ENCODE peak calls at places on chromosomes 13 and 19, in six cellular contexts. R is aorta; S is SJSA1; P is left lung; M is heart right ventricle; V is CD8-positive, alpha-beta T cell. N is an unnamed sample.

GRCh38 chr19:35870798-35871197 is 2.4 kb downstream of the APLP1 start:
- DNase-seq in R (no peak), S (no peak), P (no peak), V (no peak), M (no peak), N (no peak)

GRCh38 chr13:102240110-102240509 is 161.7 kb downstream of the FGF14 start:
- DNase-seq in M (no peak), P (no peak), V (no peak), R (no peak), S (no peak), N (no peak)

GRCh38 chr19:18477974-18478373 is 40.0 kb upstream of the ISYNA1 start:
- DNase-seq in V (no peak), M (no peak), R (no peak), S (no peak), P (no peak), N (no peak)

GRCh38 chr13:28467886-28468519 is 26.9 kb downstream of the FLT1 start:
- DNase-seq in P (no peak), M (no peak), S (no peak), R (no peak), V (no peak), N (no peak)

GRCh38 chr19:10343495-10343894 is 4.1 kb upstream of the ICAM3 start:
- DNase-seq in V (no peak), S (no peak), M (no peak), P (no peak), R (no peak), N (no peak)

GRCh38 chr13:40102854-40103253 is 447.4 kb downstream of the COG6 start:
- DNase-seq in V (peak; percentile 46), S (no peak), M (no peak), P (no peak), R (no peak), N (peak; percentile 59)

GRCh38 chr13:38685974-38686571 is 804 bp upstream of the FREM2 start:
- DNase-seq in V (no peak), S (no peak), M (no peak), R (no peak), P (peak; percentile 37), N (peak; percentile 4)

GRCh38 chr13:40660270-40660669 is 6.2 kb downstream of the FOXO1 start:
- DNase-seq in R (no peak), S (no peak), V (no peak), P (no peak), M (no peak), N (no peak)

GRCh38 chr19:12159773-12160414 is 3.0 kb upstream of the ZNF136 start:
- DNase-seq in S (no peak), P (no peak), R (no peak), M (no peak), V (no peak), N (no peak)

GRCh38 chr13:30736921-30737320 is 1.6 kb downstream of the ALOX5AP start:
- DNase-seq in S (no peak), V (no peak), M (no peak), P (no peak), R (no peak), N (no peak)

GRCh38 chr19:911197-912033 is 1.6 kb downstream of the R3HDM4 start:
- DNase-seq in S (no peak), M (no peak), V (no peak), R (peak; percentile 75), P (no peak), N (no peak)

GRCh38 chr19:55617426-55617825 is 6.9 kb downstream of the ZNF784 start:
- DNase-seq in P (no peak), R (no peak), V (no peak), S (no peak), M (no peak), N (no peak)

GRCh38 chr13:29494520-29494919 is 101.0 kb downstream of the SLC7A1 start:
- DNase-seq in P (no peak), M (no peak), S (no peak), V (no peak), R (no peak), N (no peak)

GRCh38 chr19:55460670-55461258 is 678 bp downstream of the ISOC2 start:
- DNase-seq in S (no peak), R (peak; percentile 93), M (peak; percentile 87), V (no peak), P (peak; percentile 83), N (peak; percentile 64)

GRCh38 chr19:21698215-21698614 is 69.2 kb downstream of the ZNF100 start:
- DNase-seq in R (no peak), P (no peak), V (no peak), S (no peak), M (no peak), N (no peak)

GRCh38 chr19:3065675-3066357 is 3.5 kb upstream of the TLE5 start:
- DNase-seq in P (no peak), V (no peak), R (no peak), M (no peak), S (peak; percentile 96), N (no peak)

DNA sequence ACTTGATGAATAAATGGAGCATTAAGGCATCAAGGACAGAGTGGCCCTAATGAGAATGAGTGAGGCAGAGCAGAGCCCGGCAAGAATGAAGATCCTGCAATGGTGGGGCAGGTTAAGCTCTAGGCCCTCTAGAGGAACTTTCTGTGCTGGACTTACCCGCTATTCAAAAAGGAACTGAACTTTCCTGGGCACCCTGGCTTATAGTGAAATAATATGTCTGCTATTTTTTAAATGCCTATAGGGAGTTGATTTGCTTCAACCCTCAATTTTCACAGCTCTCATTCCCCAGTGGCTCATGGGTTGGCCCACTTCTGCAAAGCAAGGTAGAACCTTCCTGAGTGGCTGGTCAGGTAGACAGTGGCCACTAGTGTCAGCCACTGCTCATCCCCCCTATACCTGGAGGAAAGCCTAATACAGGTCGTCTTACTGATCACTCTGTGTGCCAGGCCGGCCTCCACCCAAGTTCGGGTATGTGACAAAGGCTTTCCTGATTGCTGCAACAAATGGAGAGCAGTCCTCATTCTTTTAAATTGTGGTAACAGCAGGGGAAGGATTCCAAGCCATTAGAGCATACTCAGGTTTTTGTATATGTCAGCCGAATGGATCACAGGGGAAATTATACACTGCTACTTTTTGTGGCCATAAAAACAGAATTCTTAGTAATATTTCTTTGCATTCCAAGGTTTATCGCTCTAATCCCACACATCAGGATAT is 103.0 kb downstream of the KL start:
- DNase-seq in P (no peak), M (no peak), V (no peak), R (no peak), S (no peak), N (no peak)
- H3K27ac ChIP-seq in P (no peak overlapping the region), M (no peak overlapping the region), V (no peak overlapping the region), R (no peak overlapping the region), S (no peak overlapping the region), N (peak overlapping the region; percentile 30)

DNA sequence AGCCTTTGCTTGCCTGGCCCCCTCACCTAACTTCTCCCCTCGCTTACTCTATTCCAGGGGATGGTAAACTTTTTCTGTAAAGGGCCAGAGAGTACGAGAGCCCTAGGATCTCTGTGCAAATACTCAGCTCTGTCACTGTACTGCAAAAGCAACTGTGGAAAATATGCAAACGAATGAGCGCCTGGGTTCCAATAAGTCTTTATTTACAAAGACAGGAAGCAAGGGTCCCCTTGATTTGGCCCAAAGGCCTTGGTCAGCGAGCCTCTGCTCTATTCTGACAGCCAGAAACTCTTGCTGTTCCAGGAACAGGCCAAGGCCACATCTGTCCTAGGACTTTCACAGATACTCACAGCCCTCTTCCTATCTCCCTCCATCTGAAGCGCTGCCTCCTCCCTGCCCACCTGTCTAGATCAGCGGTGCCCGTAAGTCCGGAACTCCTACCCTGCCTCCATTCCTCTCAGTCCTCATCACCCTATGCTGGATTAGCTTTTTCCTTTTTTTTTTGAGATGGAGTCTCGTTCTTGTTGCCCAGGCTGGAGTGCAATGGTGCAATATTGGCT is 37.3 kb downstream of the OPA3 start:
- DNase-seq in V (no peak), P (no peak), S (no peak), R (no peak), M (no peak), N (no peak)
- H3K27ac ChIP-seq in V (no peak overlapping the region), P (no peak overlapping the region), S (no peak overlapping the region), R (no peak overlapping the region), M (no peak overlapping the region), N (peak overlapping the region; percentile 84)

GRCh38 chr13:76634431-76635191 is 251.6 kb downstream of the KCTD12 start:
- DNase-seq in R (no peak), S (no peak), P (no peak), M (no peak), V (no peak), N (no peak)
- H3K27ac ChIP-seq in R (no peak overlapping the region), S (no peak overlapping the region), P (peak overlapping the region; percentile 13), M (no peak overlapping the region), V (no peak overlapping the region), N (no peak overlapping the region)

GRCh38 chr13:79485014-79485441 is 4.1 kb downstream of the NDFIP2 start:
- DNase-seq in P (no peak), M (no peak), S (peak; percentile 62), R (no peak), V (no peak), N (peak; percentile 17)

GRCh38 chr13:79483302-79483701 is 2.3 kb downstream of the NDFIP2 start:
- DNase-seq in S (peak; percentile 58), V (no peak), P (no peak), R (no peak), M (no peak), N (no peak)

GRCh38 chr13:79486433-79487188 is 5.7 kb downstream of the NDFIP2 start:
- DNase-seq in V (no peak), M (no peak), R (no peak), S (no peak), P (no peak), N (no peak)

GRCh38 chr13:79482271-79482970 is 1.5 kb downstream of the NDFIP2 start:
- DNase-seq in M (no peak), S (no peak), R (no peak), V (no peak), P (no peak), N (no peak)

DNA sequence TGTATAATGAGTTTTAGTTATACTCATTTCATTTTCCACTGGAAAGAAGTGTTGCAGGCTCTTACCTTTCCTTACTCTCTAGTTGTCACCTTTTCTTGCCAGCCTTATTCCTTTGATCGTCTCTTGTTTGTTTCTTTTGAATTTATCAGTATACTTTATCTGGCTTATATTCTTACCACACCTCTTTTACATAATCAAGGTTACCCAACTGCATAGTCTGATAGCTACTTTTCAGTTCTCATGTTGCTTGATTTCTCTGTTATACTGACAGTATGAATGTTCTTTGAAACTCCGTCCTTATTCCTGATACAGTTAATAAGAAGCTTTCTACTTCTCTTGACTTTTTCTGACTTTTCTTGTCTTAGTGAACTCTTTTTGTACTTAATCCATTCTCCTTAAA is 4.5 kb downstream of the NDFIP2 start:
- DNase-seq in R (no peak), V (no peak), S (no peak), M (no peak), P (no peak), N (no peak)
- H3K27ac ChIP-seq in R (no peak overlapping the region), V (no peak overlapping the region), S (peak overlapping the region; percentile 68), M (peak overlapping the region; percentile 52), P (no peak overlapping the region), N (peak overlapping the region; percentile 70)

N was measured in A549.